ENCODE peak calls at places on chromosome 7, in seven cellular contexts. L is fibroblast of the aortic adventitia, J is heart left ventricle, K is hepatocyte, Q is cardiac muscle cell, P is lung, N is astrocyte of the spinal cord. Y is an unnamed sample.

GRCh38 chr7:155449880-155450557 is 7.9 kb upstream of the EN2 start:
- DNase-seq in L (no peak), J (no peak), K (no peak), Q (no peak), P (no peak), N (no peak), Y (no peak)

GRCh38 chr7:159099217-159099655 is 45.4 kb downstream of the VIPR2 start:
- DNase-seq in L (no peak), J (peak), K (no peak), Q (no peak), P (no peak), N (no peak), Y (no peak)

GRCh38 chr7:122311280-122311679 is 6.7 kb upstream of the FEZF1 start:
- DNase-seq in L (no peak), J (no peak), K (no peak), Q (no peak), P (no peak), N (no peak), Y (no peak)

GRCh38 chr7:50206521-50207250 is 97.8 kb upstream of the IKZF1 start:
- DNase-seq in L (no peak), J (no peak), K (no peak), Q (no peak), P (no peak), N (no peak), Y (no peak)

GRCh38 chr7:29613100-29613499 is 49.5 kb downstream of the PRR15 start:
- DNase-seq in L (no peak), J (no peak), K (no peak), Q (no peak), P (no peak), N (no peak), Y (no peak)

GRCh38 chr7:149007615-149008014 is 20.7 kb downstream of the PDIA4 start:
- DNase-seq in L (no peak), J (no peak), K (no peak), Q (no peak), P (no peak), N (no peak), Y (no peak)

GRCh38 chr7:158142657-158143056 is 445.0 kb downstream of the PTPRN2 start:
- DNase-seq in L (no peak), J (no peak), K (no peak), Q (no peak), P (no peak), N (no peak), Y (no peak)

GRCh38 chr7:87712571-87712970 is 84.4 kb downstream of the RUNDC3B start:
- DNase-seq in L (no peak), J (no peak), K (no peak), Q (no peak), P (no peak), N (peak), Y (no peak)

GRCh38 chr7:151271699-151272355 is 23.3 kb upstream of the SMARCD3 start:
- DNase-seq in L (peak), J (no peak), K (peak), Q (no peak), P (peak), N (no peak), Y (peak)

GRCh38 chr7:87356448-87356847 is 11.0 kb downstream of the CROT start:
- DNase-seq in L (no peak), J (no peak), K (no peak), Q (no peak), P (no peak), N (no peak), Y (no peak)

GRCh38 chr7:27434729-27435400 is 192.3 kb downstream of the EVX1 start:
- DNase-seq in L (no peak), J (no peak), K (no peak), Q (no peak), P (no peak), N (peak), Y (no peak)
- TF ChIP-seq CTCF in L (peak), J (no peak), K (peak), Q (peak), P (no peak), N (peak), Y (no peak)

GRCh38 chr7:19110778-19111175 is 6.7 kb downstream of the TWIST1 start:
- DNase-seq in L (no peak), J (no peak), K (no peak), Q (no peak), P (no peak), N (no peak), Y (no peak)

GRCh38 chr7:19107392-19108147 is 9.9 kb downstream of the TWIST1 start:
- DNase-seq in L (peak), J (no peak), K (peak), Q (peak), P (no peak), N (peak), Y (no peak)

GRCh38 chr7:19110026-19110777 is 7.2 kb downstream of the TWIST1 start:
- DNase-seq in L (no peak), J (no peak), K (no peak), Q (no peak), P (no peak), N (no peak), Y (no peak)

GRCh38 chr7:19107142-19107391 is 10.4 kb downstream of the TWIST1 start:
- DNase-seq in L (no peak), J (no peak), K (no peak), Q (no peak), P (no peak), N (no peak), Y (no peak)

DNA sequence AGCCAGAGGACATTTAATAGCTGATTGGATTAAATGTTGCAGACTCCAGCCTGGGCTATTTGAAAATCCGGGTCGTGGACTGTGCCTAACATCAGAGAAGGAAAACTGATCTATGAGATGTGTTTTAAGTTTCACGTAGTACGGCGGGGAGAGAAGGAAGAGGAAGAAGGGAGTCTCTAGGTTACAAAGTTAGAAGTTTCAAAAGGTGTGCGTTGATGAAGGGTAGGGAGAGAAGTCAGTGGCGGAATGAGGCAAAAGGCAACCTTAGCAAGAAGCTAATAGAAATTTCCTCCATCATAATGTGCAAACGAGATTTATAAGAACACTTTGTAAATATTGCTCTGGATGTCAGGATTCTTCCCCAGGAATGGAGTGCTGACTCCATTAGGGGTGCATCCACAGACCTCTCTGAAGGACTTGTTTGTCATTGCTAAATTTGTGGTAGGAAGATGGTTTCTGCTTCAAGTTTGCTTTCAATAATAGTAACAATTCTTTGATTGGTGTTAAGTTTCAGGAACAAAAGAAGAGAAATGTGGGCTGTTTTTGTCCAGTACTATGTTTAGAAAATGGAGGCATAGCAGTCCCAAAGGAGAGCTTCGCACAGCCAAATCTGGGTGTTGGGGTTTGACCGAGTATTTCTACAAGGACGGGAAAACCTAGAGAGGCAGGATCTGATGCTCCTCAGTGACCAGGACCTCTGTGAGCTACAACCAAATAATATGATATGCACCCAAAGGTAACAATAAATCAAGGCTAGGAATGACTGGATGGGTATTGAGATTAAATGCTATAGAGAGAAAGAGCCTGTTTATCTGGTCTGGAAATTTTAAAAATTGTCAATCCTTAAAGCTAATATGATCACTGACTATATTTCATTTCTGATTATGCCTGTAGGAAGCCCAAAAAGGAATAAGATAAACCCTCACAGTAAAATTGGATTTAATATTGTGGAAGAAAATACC is 8.2 kb downstream of the TWIST1 start:
- DNase-seq in L (no peak), J (no peak), K (no peak), Q (no peak), P (no peak), N (no peak), Y (no peak)
- H3K4me3 ChIP-seq in L (no peak), J (no peak), K (no peak), Q (no peak), P (no peak), N (no peak), Y (no peak)

DNA sequence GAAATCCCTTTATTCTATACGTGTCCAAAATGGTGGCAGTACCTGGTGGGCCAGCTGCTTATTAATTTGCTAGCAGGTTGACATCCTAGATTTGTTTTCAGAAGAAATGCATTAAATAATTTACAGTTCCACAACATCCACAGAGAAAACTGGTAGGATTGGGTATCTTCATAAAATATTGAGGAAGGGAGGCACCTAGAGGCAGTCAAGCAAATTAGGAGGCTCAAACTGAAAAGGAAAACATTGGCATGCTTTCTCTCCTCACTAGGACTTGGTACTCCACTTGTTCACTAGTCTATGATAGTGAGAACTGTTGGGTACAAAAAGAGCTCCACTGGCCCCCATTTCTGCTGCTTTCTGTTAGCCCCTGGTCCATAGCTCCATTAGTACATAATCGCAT is 18.3 kb upstream of the LRGUK start:
- DNase-seq in L (no peak), J (no peak), K (no peak), Q (no peak), P (no peak), N (no peak), Y (no peak)
- TF ChIP-seq CTCF in L (no peak), J (no peak), K (no peak), Q (peak), P (no peak), N (no peak), Y (peak)

DNA sequence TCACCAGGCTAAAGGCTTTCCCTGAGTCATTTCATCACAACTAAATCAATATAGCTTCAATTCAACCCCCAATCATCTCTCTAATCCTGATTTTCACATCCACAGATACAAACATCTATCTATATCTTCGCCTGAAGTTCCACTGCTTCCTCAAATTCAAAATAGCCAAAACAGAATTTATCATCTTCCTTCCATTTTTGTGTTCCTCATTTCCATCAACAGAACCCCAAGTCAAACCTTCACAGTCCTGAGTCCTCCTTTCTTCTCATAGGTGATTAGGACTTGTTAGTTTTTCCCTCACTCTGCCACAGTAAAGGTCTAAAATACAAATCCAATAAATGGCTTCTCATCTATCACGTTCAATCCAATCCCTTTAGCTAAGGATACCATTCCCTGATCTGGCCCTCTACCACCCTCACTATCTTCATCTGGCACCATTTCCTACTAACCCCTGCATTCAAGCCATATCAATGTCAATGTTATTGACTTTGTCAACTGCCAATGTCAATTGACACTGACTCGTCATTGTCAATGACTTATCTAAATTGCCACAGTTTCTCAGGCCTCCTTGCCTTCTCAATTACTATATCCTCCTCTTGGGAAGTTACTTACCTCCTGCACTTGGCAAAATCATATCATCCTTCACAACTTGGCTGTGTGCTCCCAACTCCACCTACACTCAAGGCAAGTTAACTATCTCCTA is 2.6 kb downstream of the HYCC1 start:
- DNase-seq in L (no peak), J (no peak), K (no peak), Q (no peak), P (no peak), N (no peak), Y (no peak)
- H3K4me3 ChIP-seq in L (peak), J (no peak), K (no peak), Q (no peak), P (no peak), N (no peak), Y (no peak)

GRCh38 chr7:69896100-69896499 is 297.8 kb downstream of the AUTS2 start:
- DNase-seq in L (no peak), J (no peak), K (no peak), Q (no peak), P (no peak), N (no peak), Y (no peak)

GRCh38 chr7:69892790-69893189 is 294.5 kb downstream of the AUTS2 start:
- DNase-seq in L (no peak), J (no peak), K (no peak), Q (no peak), P (no peak), N (no peak), Y (no peak)

GRCh38 chr7:69898189-69898588 is 299.9 kb downstream of the AUTS2 start:
- DNase-seq in L (no peak), J (no peak), K (peak), Q (no peak), P (no peak), N (no peak), Y (no peak)

GRCh38 chr7:69890081-69890369 is 291.8 kb downstream of the AUTS2 start:
- DNase-seq in L (peak), J (no peak), K (no peak), Q (no peak), P (no peak), N (no peak), Y (no peak)

DNA sequence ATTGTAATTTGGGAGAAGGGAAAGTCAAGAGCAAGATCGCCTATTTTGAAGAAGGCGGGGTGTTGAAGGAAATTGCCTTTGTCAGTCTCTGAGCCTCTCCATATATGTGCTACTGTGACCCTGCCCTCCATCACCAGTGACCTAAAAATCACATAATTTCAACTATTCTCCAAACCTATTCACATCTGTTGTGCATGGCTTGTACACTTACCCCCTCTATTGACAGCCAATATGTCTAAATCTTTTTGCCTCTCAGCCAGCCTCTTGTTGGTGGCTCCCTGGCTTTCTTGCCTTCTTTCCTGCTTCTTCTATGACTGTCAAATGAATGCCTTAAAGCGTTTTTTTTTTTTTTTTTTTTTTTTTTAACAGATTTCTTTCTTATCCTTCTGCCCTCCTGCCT is 295.6 kb downstream of the AUTS2 start:
- DNase-seq in L (peak), J (no peak), K (peak), Q (no peak), P (no peak), N (no peak), Y (no peak)
- TF ChIP-seq CTCF in L (peak), J (peak), K (peak), Q (peak), P (no peak), N (peak), Y (peak)

DNA sequence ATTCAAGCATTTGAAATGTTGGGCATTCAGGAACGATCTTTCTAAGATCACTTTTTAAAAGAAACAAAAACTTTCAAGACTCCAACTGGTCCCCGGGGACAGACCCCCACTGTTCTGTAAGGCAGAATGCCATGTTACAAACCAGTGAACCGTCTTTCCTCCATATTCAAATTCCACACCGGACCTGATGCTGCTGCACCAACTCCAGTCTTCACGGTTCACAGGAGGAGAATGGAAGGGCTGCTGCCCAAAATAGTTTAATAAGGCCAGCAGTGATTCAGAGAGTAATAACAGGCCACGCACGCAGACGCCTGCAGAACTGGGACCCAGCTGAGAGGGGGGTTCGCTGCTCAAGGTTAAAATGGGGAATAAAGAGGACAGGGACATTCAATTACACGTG is 47.2 kb downstream of the OSBPL3 start:
- DNase-seq in L (no peak), J (peak), K (no peak), Q (no peak), P (no peak), N (peak), Y (no peak)
- H3K4me3 ChIP-seq in L (no peak), J (no peak), K (no peak), Q (no peak), P (no peak), N (no peak), Y (no peak)

GRCh38 chr7:3668743-3669142 is 367.7 kb downstream of the SDK1 start:
- DNase-seq in L (no peak), J (no peak), K (no peak), Q (no peak), P (no peak), N (no peak), Y (no peak)

GRCh38 chr7:3670898-3671297 is 369.8 kb downstream of the SDK1 start:
- DNase-seq in L (no peak), J (no peak), K (no peak), Q (no peak), P (no peak), N (no peak), Y (no peak)

GRCh38 chr7:3678411-3678810 is 377.4 kb downstream of the SDK1 start:
- DNase-seq in L (no peak), J (no peak), K (no peak), Q (no peak), P (no peak), N (no peak), Y (no peak)

DNA sequence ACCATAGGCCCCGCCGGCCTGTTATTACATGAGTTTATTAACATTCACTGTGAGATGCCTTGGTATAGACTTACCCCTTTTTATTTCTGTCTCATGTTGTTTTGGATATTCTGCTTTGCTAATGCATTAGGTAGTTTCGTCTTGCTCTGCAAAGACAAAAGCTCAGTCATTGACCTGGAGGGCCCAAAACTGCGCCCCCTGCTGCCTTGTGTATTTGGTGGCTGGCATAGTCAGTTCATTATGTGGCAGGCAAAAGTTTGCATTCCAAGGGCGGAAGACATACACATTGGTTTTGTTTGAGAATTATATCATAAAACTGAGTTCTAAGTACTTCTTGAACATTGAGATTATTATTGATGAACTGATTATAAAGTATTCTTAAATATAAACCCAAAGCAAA is 372.5 kb downstream of the SDK1 start:
- DNase-seq in L (peak), J (no peak), K (peak), Q (peak), P (no peak), N (peak), Y (peak)
- TF ChIP-seq CTCF in L (peak), J (peak), K (peak), Q (peak), P (no peak), N (peak), Y (peak)

DNA sequence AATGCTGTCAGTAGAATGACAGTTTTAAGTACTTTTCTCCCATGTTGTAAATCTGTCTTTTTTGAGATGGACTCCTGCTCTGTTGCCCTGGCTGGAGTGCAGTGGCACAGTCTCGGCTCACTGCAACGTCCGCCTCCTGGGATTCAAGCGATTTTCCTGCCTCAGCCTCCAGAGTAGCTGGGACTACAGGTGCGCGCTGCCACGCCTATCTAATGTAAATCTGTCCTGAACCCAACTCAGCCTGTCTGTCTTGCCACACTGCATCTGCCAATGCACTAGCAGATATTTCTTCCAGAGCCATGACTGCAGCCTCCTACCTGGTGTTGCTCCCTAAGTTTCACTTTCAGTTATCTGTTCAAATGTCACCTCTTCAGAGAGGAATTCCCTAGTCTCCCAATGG is 264.1 kb downstream of the PHF14 start:
- DNase-seq in L (no peak), J (no peak), K (no peak), Q (no peak), P (no peak), N (no peak), Y (no peak)
- H3K4me3 ChIP-seq in L (no peak), J (no peak), K (no peak), Q (no peak), P (peak), N (no peak), Y (peak)

GRCh38 chr7:17339952-17340351 is 41.5 kb downstream of the AHR start:
- DNase-seq in L (no peak), J (no peak), K (no peak), Q (no peak), P (no peak), N (no peak), Y (no peak)
- TF ChIP-seq CTCF in L (no peak), J (no peak), K (no peak), Q (no peak), P (no peak), N (no peak), Y (no peak)

Y was measured in LNCaP clone FGC.